ENCODE peak calls at places on chromosomes 1 and 21, in ten cellular contexts. One of them, this sample, is unnamed.

GRCh38 chr1:19033926-19034680 is 77.6 kb upstream of the IFFO2 start:
- ATAC-seq in activated naive CD8-positive, alpha-beta T cell treated with anti-CD3 and anti-CD28 coated beads, Interleukin-2, amount 50 U/mL, for 24 hours: no peak
- ATAC-seq in pancreas: no peak
- ATAC-seq in psoas muscle: no peak
- ATAC-seq in central memory CD8-positive, alpha-beta T cell: no peak
- ATAC-seq in lower lobe of right lung: peak; percentile 11
- ATAC-seq in activated CD4-positive, alpha-beta T cell treated with anti-CD3 and anti-CD28 coated beads for 36 hours: no peak
- ATAC-seq in activated CD8-positive, alpha-beta memory T cell treated with anti-CD3 and anti-CD28 coated beads, Interleukin-2, amount 10 ng/mL, durations not matched to agents 7 days and 5 days: no peak
- ATAC-seq in DND-41: no peak
- ATAC-seq in T-cell: no peak
- ATAC-seq in this sample: peak; percentile 85

GRCh38 chr21:34915364-34915834 is 133.7 kb downstream of the RUNX1 start:
- ATAC-seq in activated naive CD8-positive, alpha-beta T cell treated with anti-CD3 and anti-CD28 coated beads, Interleukin-2, amount 50 U/mL, for 24 hours: no peak
- ATAC-seq in pancreas: no peak
- ATAC-seq in psoas muscle: no peak
- ATAC-seq in central memory CD8-positive, alpha-beta T cell: no peak
- ATAC-seq in lower lobe of right lung: no peak
- ATAC-seq in activated CD4-positive, alpha-beta T cell treated with anti-CD3 and anti-CD28 coated beads for 36 hours: no peak
- ATAC-seq in activated CD8-positive, alpha-beta memory T cell treated with anti-CD3 and anti-CD28 coated beads, Interleukin-2, amount 10 ng/mL, durations not matched to agents 7 days and 5 days: no peak
- ATAC-seq in DND-41: no peak
- ATAC-seq in T-cell: no peak
- ATAC-seq in this sample: no peak

GRCh38 chr1:164779376-164779775 is 220.4 kb downstream of the PBX1 start:
- ATAC-seq in activated naive CD8-positive, alpha-beta T cell treated with anti-CD3 and anti-CD28 coated beads, Interleukin-2, amount 50 U/mL, for 24 hours: no peak
- ATAC-seq in pancreas: no peak
- ATAC-seq in psoas muscle: no peak
- ATAC-seq in central memory CD8-positive, alpha-beta T cell: no peak
- ATAC-seq in lower lobe of right lung: no peak
- ATAC-seq in activated CD4-positive, alpha-beta T cell treated with anti-CD3 and anti-CD28 coated beads for 36 hours: no peak
- ATAC-seq in activated CD8-positive, alpha-beta memory T cell treated with anti-CD3 and anti-CD28 coated beads, Interleukin-2, amount 10 ng/mL, durations not matched to agents 7 days and 5 days: no peak
- ATAC-seq in DND-41: no peak
- ATAC-seq in T-cell: no peak
- ATAC-seq in this sample: no peak

GRCh38 chr1:1049318-1050165 is 24.6 kb downstream of the RNF223 start:
- ATAC-seq in activated naive CD8-positive, alpha-beta T cell treated with anti-CD3 and anti-CD28 coated beads, Interleukin-2, amount 50 U/mL, for 24 hours: no peak
- ATAC-seq in pancreas: no peak
- ATAC-seq in psoas muscle: no peak
- ATAC-seq in central memory CD8-positive, alpha-beta T cell: no peak
- ATAC-seq in lower lobe of right lung: no peak
- ATAC-seq in activated CD4-positive, alpha-beta T cell treated with anti-CD3 and anti-CD28 coated beads for 36 hours: no peak
- ATAC-seq in activated CD8-positive, alpha-beta memory T cell treated with anti-CD3 and anti-CD28 coated beads, Interleukin-2, amount 10 ng/mL, durations not matched to agents 7 days and 5 days: no peak
- ATAC-seq in DND-41: no peak
- ATAC-seq in T-cell: no peak
- ATAC-seq in this sample: no peak

GRCh38 chr1:101188311-101188710 is 48.5 kb upstream of the S1PR1 start:
- ATAC-seq in activated naive CD8-positive, alpha-beta T cell treated with anti-CD3 and anti-CD28 coated beads, Interleukin-2, amount 50 U/mL, for 24 hours: no peak
- ATAC-seq in pancreas: no peak
- ATAC-seq in psoas muscle: no peak
- ATAC-seq in central memory CD8-positive, alpha-beta T cell: no peak
- ATAC-seq in lower lobe of right lung: no peak
- ATAC-seq in activated CD4-positive, alpha-beta T cell treated with anti-CD3 and anti-CD28 coated beads for 36 hours: peak; percentile 14
- ATAC-seq in activated CD8-positive, alpha-beta memory T cell treated with anti-CD3 and anti-CD28 coated beads, Interleukin-2, amount 10 ng/mL, durations not matched to agents 7 days and 5 days: no peak
- ATAC-seq in DND-41: no peak
- ATAC-seq in T-cell: no peak
- ATAC-seq in this sample: no peak

GRCh38 chr1:30911061-30911954 is 2.8 kb upstream of the SDC3 start:
- ATAC-seq in activated naive CD8-positive, alpha-beta T cell treated with anti-CD3 and anti-CD28 coated beads, Interleukin-2, amount 50 U/mL, for 24 hours: peak; percentile 37
- ATAC-seq in pancreas: peak; percentile 85
- ATAC-seq in psoas muscle: peak; percentile 83
- ATAC-seq in central memory CD8-positive, alpha-beta T cell: no peak
- ATAC-seq in lower lobe of right lung: peak; percentile 85
- ATAC-seq in activated CD4-positive, alpha-beta T cell treated with anti-CD3 and anti-CD28 coated beads for 36 hours: peak; percentile 74
- ATAC-seq in activated CD8-positive, alpha-beta memory T cell treated with anti-CD3 and anti-CD28 coated beads, Interleukin-2, amount 10 ng/mL, durations not matched to agents 7 days and 5 days: peak; percentile 42
- ATAC-seq in DND-41: peak; percentile 50
- ATAC-seq in T-cell: no peak
- ATAC-seq in this sample: peak; percentile 68

GRCh38 chr21:39319251-39319756 is 5.9 kb upstream of the BRWD1 start:
- ATAC-seq in activated naive CD8-positive, alpha-beta T cell treated with anti-CD3 and anti-CD28 coated beads, Interleukin-2, amount 50 U/mL, for 24 hours: no peak
- ATAC-seq in pancreas: no peak
- ATAC-seq in psoas muscle: peak; percentile 32
- ATAC-seq in central memory CD8-positive, alpha-beta T cell: no peak
- ATAC-seq in lower lobe of right lung: peak; percentile 51
- ATAC-seq in activated CD4-positive, alpha-beta T cell treated with anti-CD3 and anti-CD28 coated beads for 36 hours: no peak
- ATAC-seq in activated CD8-positive, alpha-beta memory T cell treated with anti-CD3 and anti-CD28 coated beads, Interleukin-2, amount 10 ng/mL, durations not matched to agents 7 days and 5 days: no peak
- ATAC-seq in DND-41: no peak
- ATAC-seq in T-cell: no peak
- ATAC-seq in this sample: no peak

GRCh38 chr1:110208916-110209650 is 1.0 kb upstream of the KCNC4 start:
- ATAC-seq in activated naive CD8-positive, alpha-beta T cell treated with anti-CD3 and anti-CD28 coated beads, Interleukin-2, amount 50 U/mL, for 24 hours: no peak
- ATAC-seq in pancreas: peak; percentile 62
- ATAC-seq in psoas muscle: no peak
- ATAC-seq in central memory CD8-positive, alpha-beta T cell: no peak
- ATAC-seq in lower lobe of right lung: no peak
- ATAC-seq in activated CD4-positive, alpha-beta T cell treated with anti-CD3 and anti-CD28 coated beads for 36 hours: no peak
- ATAC-seq in activated CD8-positive, alpha-beta memory T cell treated with anti-CD3 and anti-CD28 coated beads, Interleukin-2, amount 10 ng/mL, durations not matched to agents 7 days and 5 days: no peak
- ATAC-seq in DND-41: no peak
- ATAC-seq in T-cell: no peak
- ATAC-seq in this sample: no peak

GRCh38 chr1:86596253-86596652 is 49.4 kb downstream of the CLCA4 start:
- ATAC-seq in activated naive CD8-positive, alpha-beta T cell treated with anti-CD3 and anti-CD28 coated beads, Interleukin-2, amount 50 U/mL, for 24 hours: no peak
- ATAC-seq in pancreas: no peak
- ATAC-seq in psoas muscle: no peak
- ATAC-seq in central memory CD8-positive, alpha-beta T cell: no peak
- ATAC-seq in lower lobe of right lung: no peak
- ATAC-seq in activated CD4-positive, alpha-beta T cell treated with anti-CD3 and anti-CD28 coated beads for 36 hours: no peak
- ATAC-seq in activated CD8-positive, alpha-beta memory T cell treated with anti-CD3 and anti-CD28 coated beads, Interleukin-2, amount 10 ng/mL, durations not matched to agents 7 days and 5 days: no peak
- ATAC-seq in DND-41: no peak
- ATAC-seq in T-cell: no peak
- ATAC-seq in this sample: no peak

GRCh38 chr1:74517599-74518051 is 5.2 kb upstream of the LRRC53 start:
- ATAC-seq in activated naive CD8-positive, alpha-beta T cell treated with anti-CD3 and anti-CD28 coated beads, Interleukin-2, amount 50 U/mL, for 24 hours: no peak
- ATAC-seq in pancreas: no peak
- ATAC-seq in psoas muscle: no peak
- ATAC-seq in central memory CD8-positive, alpha-beta T cell: no peak
- ATAC-seq in lower lobe of right lung: no peak
- ATAC-seq in activated CD4-positive, alpha-beta T cell treated with anti-CD3 and anti-CD28 coated beads for 36 hours: no peak
- ATAC-seq in activated CD8-positive, alpha-beta memory T cell treated with anti-CD3 and anti-CD28 coated beads, Interleukin-2, amount 10 ng/mL, durations not matched to agents 7 days and 5 days: no peak
- ATAC-seq in DND-41: no peak
- ATAC-seq in T-cell: no peak
- ATAC-seq in this sample: no peak

GRCh38 chr21:16280731-16281130 is 550.9 kb downstream of the USP25 start:
- ATAC-seq in activated naive CD8-positive, alpha-beta T cell treated with anti-CD3 and anti-CD28 coated beads, Interleukin-2, amount 50 U/mL, for 24 hours: no peak
- ATAC-seq in pancreas: no peak
- ATAC-seq in psoas muscle: peak; percentile 32
- ATAC-seq in central memory CD8-positive, alpha-beta T cell: no peak
- ATAC-seq in lower lobe of right lung: no peak
- ATAC-seq in activated CD4-positive, alpha-beta T cell treated with anti-CD3 and anti-CD28 coated beads for 36 hours: no peak
- ATAC-seq in activated CD8-positive, alpha-beta memory T cell treated with anti-CD3 and anti-CD28 coated beads, Interleukin-2, amount 10 ng/mL, durations not matched to agents 7 days and 5 days: no peak
- ATAC-seq in DND-41: no peak
- ATAC-seq in T-cell: no peak
- ATAC-seq in this sample: no peak

GRCh38 chr1:26771285-26771642 is 16.5 kb upstream of the PIGV start:
- ATAC-seq in activated naive CD8-positive, alpha-beta T cell treated with anti-CD3 and anti-CD28 coated beads, Interleukin-2, amount 50 U/mL, for 24 hours: no peak
- ATAC-seq in pancreas: no peak
- ATAC-seq in psoas muscle: peak; percentile 14
- ATAC-seq in central memory CD8-positive, alpha-beta T cell: no peak
- ATAC-seq in lower lobe of right lung: peak; percentile 13
- ATAC-seq in activated CD4-positive, alpha-beta T cell treated with anti-CD3 and anti-CD28 coated beads for 36 hours: peak; percentile 32
- ATAC-seq in activated CD8-positive, alpha-beta memory T cell treated with anti-CD3 and anti-CD28 coated beads, Interleukin-2, amount 10 ng/mL, durations not matched to agents 7 days and 5 days: no peak
- ATAC-seq in DND-41: no peak
- ATAC-seq in T-cell: no peak
- ATAC-seq in this sample: peak; percentile 60

GRCh38 chr1:204464174-204464573 is 30.4 kb downstream of the PIK3C2B start:
- ATAC-seq in activated naive CD8-positive, alpha-beta T cell treated with anti-CD3 and anti-CD28 coated beads, Interleukin-2, amount 50 U/mL, for 24 hours: peak; percentile 50
- ATAC-seq in pancreas: no peak
- ATAC-seq in psoas muscle: no peak
- ATAC-seq in central memory CD8-positive, alpha-beta T cell: no peak
- ATAC-seq in lower lobe of right lung: no peak
- ATAC-seq in activated CD4-positive, alpha-beta T cell treated with anti-CD3 and anti-CD28 coated beads for 36 hours: peak; percentile 90
- ATAC-seq in activated CD8-positive, alpha-beta memory T cell treated with anti-CD3 and anti-CD28 coated beads, Interleukin-2, amount 10 ng/mL, durations not matched to agents 7 days and 5 days: peak; percentile 52
- ATAC-seq in DND-41: no peak
- ATAC-seq in T-cell: no peak
- ATAC-seq in this sample: no peak

GRCh38 chr1:38465463-38465862 is 394.1 kb downstream of the RRAGC start:
- ATAC-seq in activated naive CD8-positive, alpha-beta T cell treated with anti-CD3 and anti-CD28 coated beads, Interleukin-2, amount 50 U/mL, for 24 hours: no peak
- ATAC-seq in pancreas: no peak
- ATAC-seq in psoas muscle: no peak
- ATAC-seq in central memory CD8-positive, alpha-beta T cell: no peak
- ATAC-seq in lower lobe of right lung: no peak
- ATAC-seq in activated CD4-positive, alpha-beta T cell treated with anti-CD3 and anti-CD28 coated beads for 36 hours: no peak
- ATAC-seq in activated CD8-positive, alpha-beta memory T cell treated with anti-CD3 and anti-CD28 coated beads, Interleukin-2, amount 10 ng/mL, durations not matched to agents 7 days and 5 days: no peak
- ATAC-seq in DND-41: no peak
- ATAC-seq in T-cell: no peak
- ATAC-seq in this sample: no peak

GRCh38 chr1:200971428-200971903 is 52.0 kb downstream of the KIF21B start:
- ATAC-seq in activated naive CD8-positive, alpha-beta T cell treated with anti-CD3 and anti-CD28 coated beads, Interleukin-2, amount 50 U/mL, for 24 hours: peak; percentile 16
- ATAC-seq in pancreas: no peak
- ATAC-seq in psoas muscle: no peak
- ATAC-seq in central memory CD8-positive, alpha-beta T cell: no peak
- ATAC-seq in lower lobe of right lung: no peak
- ATAC-seq in activated CD4-positive, alpha-beta T cell treated with anti-CD3 and anti-CD28 coated beads for 36 hours: no peak
- ATAC-seq in activated CD8-positive, alpha-beta memory T cell treated with anti-CD3 and anti-CD28 coated beads, Interleukin-2, amount 10 ng/mL, durations not matched to agents 7 days and 5 days: no peak
- ATAC-seq in DND-41: no peak
- ATAC-seq in T-cell: no peak
- ATAC-seq in this sample: no peak

GRCh38 chr21:24290151-24290833 is 1317.0 kb downstream of the MRPL39 start:
- ATAC-seq in activated naive CD8-positive, alpha-beta T cell treated with anti-CD3 and anti-CD28 coated beads, Interleukin-2, amount 50 U/mL, for 24 hours: peak; percentile 69
- ATAC-seq in pancreas: no peak
- ATAC-seq in psoas muscle: no peak
- ATAC-seq in central memory CD8-positive, alpha-beta T cell: peak; percentile 58
- ATAC-seq in lower lobe of right lung: no peak
- ATAC-seq in activated CD4-positive, alpha-beta T cell treated with anti-CD3 and anti-CD28 coated beads for 36 hours: peak; percentile 78
- ATAC-seq in activated CD8-positive, alpha-beta memory T cell treated with anti-CD3 and anti-CD28 coated beads, Interleukin-2, amount 10 ng/mL, durations not matched to agents 7 days and 5 days: peak; percentile 70
- ATAC-seq in DND-41: peak; percentile 97
- ATAC-seq in T-cell: peak; percentile 45
- ATAC-seq in this sample: no peak